ENCODE peak calls at places on chromosomes 5 and 9, in five cellular contexts. One of them, this sample, is unnamed.

GRCh38 chr5:127942246-127943060 is 141.1 kb upstream of the SLC12A2 start:
- DNase-seq in H1: no peak
- DNase-seq in H54: no peak
- DNase-seq in uterus: no peak
- DNase-seq in HCT116: no peak
- DNase-seq in this sample: no peak

GRCh38 chr5:121937762-121938161 is 24.0 kb upstream of the SRFBP1 start:
- DNase-seq in H1: no peak
- DNase-seq in H54: no peak
- DNase-seq in uterus: no peak
- DNase-seq in HCT116: no peak
- DNase-seq in this sample: no peak

GRCh38 chr9:136856078-136856474 is 3.9 kb downstream of the MAMDC4 start:
- DNase-seq in H1: peak; percentile 49
- DNase-seq in H54: no peak
- DNase-seq in uterus: peak; percentile 13
- DNase-seq in HCT116: no peak
- DNase-seq in this sample: no peak

GRCh38 chr9:113918697-113919390 is 42.7 kb downstream of the ZNF618 start:
- DNase-seq in H1: peak; percentile 32
- DNase-seq in H54: no peak
- DNase-seq in uterus: no peak
- DNase-seq in HCT116: no peak
- DNase-seq in this sample: no peak

GRCh38 chr9:126327016-126327749 is 554 bp downstream of the MVB12B start:
- DNase-seq in H1: peak; percentile 68
- DNase-seq in H54: peak; percentile 50
- DNase-seq in uterus: peak; percentile 18
- DNase-seq in HCT116: no peak
- DNase-seq in this sample: no peak

GRCh38 chr5:78974011-78974410 is 11.1 kb downstream of the ARSB start:
- DNase-seq in H1: no peak
- DNase-seq in H54: no peak
- DNase-seq in uterus: no peak
- DNase-seq in HCT116: no peak
- DNase-seq in this sample: no peak

GRCh38 chr9:134830126-134830525 is 50.5 kb upstream of the FCN2 start:
- DNase-seq in H1: no peak
- DNase-seq in H54: no peak
- DNase-seq in uterus: no peak
- DNase-seq in HCT116: no peak
- DNase-seq in this sample: no peak

GRCh38 chr5:25763781-25764180 is 1119.0 kb upstream of the CDH10 start:
- DNase-seq in H1: no peak
- DNase-seq in H54: no peak
- DNase-seq in uterus: no peak
- DNase-seq in HCT116: no peak
- DNase-seq in this sample: no peak

GRCh38 chr5:120096413-120096812 is 367.7 kb upstream of the PRR16 start:
- DNase-seq in H1: no peak
- DNase-seq in H54: no peak
- DNase-seq in uterus: no peak
- DNase-seq in HCT116: no peak
- DNase-seq in this sample: no peak

GRCh38 chr9:131674425-131675421 is 65.2 kb downstream of the RAPGEF1 start:
- DNase-seq in H1: no peak
- DNase-seq in H54: no peak
- DNase-seq in uterus: no peak
- DNase-seq in HCT116: no peak
- DNase-seq in this sample: no peak

GRCh38 chr5:138033275-138033808 is 463 bp upstream of the FAM13B start:
- DNase-seq in H1: no peak
- DNase-seq in H54: no peak
- DNase-seq in uterus: no peak
- DNase-seq in HCT116: no peak
- DNase-seq in this sample: no peak

GRCh38 chr9:6889868-6890267 is 132.1 kb downstream of the KDM4C start:
- DNase-seq in H1: no peak
- DNase-seq in H54: no peak
- DNase-seq in uterus: no peak
- DNase-seq in HCT116: no peak
- DNase-seq in this sample: no peak

GRCh38 chr5:9903806-9904205 is 273.7 kb upstream of the TAS2R1 start:
- DNase-seq in H1: no peak
- DNase-seq in H54: no peak
- DNase-seq in uterus: no peak
- DNase-seq in HCT116: no peak
- DNase-seq in this sample: no peak

GRCh38 chr5:123044926-123045617 is 8.5 kb upstream of the PPIC start:
- DNase-seq in H1: no peak
- DNase-seq in H54: no peak
- DNase-seq in uterus: no peak
- DNase-seq in HCT116: no peak
- DNase-seq in this sample: no peak

GRCh38 chr5:171810217-171810616 is 24.6 kb downstream of the SMIM23 start:
- DNase-seq in H1: no peak
- DNase-seq in H54: no peak
- DNase-seq in uterus: no peak
- DNase-seq in HCT116: no peak
- DNase-seq in this sample: peak; percentile 34

GRCh38 chr9:115106642-115107041 is 11.3 kb downstream of the TNC start:
- DNase-seq in H1: no peak
- DNase-seq in H54: no peak
- DNase-seq in uterus: no peak
- DNase-seq in HCT116: no peak
- DNase-seq in this sample: no peak

GRCh38 chr9:84297162-84297821 is 43.3 kb downstream of the SLC28A3 start:
- DNase-seq in H1: no peak
- DNase-seq in H54: no peak
- DNase-seq in uterus: no peak
- DNase-seq in HCT116: no peak
- DNase-seq in this sample: no peak

GRCh38 chr5:150624334-150625163 is 15.9 kb upstream of the SYNPO start:
- DNase-seq in H1: no peak
- DNase-seq in H54: peak; percentile 54
- DNase-seq in uterus: no peak
- DNase-seq in HCT116: no peak
- DNase-seq in this sample: no peak

GRCh38 chr5:178460598-178461425 is 129.4 kb downstream of the COL23A1 start:
- DNase-seq in H1: peak; percentile 96
- DNase-seq in H54: peak; percentile 73
- DNase-seq in uterus: peak; percentile 49
- DNase-seq in HCT116: peak; percentile 54
- DNase-seq in this sample: peak; percentile 97

GRCh38 chr9:87116492-87116891 is 169.2 kb upstream of the GAS1 start:
- DNase-seq in H1: no peak
- DNase-seq in H54: no peak
- DNase-seq in uterus: no peak
- DNase-seq in HCT116: no peak
- DNase-seq in this sample: no peak

GRCh38 chr9:2109066-2109650 is 94.0 kb downstream of the SMARCA2 start:
- DNase-seq in H1: no peak
- DNase-seq in H54: no peak
- DNase-seq in uterus: no peak
- DNase-seq in HCT116: no peak
- DNase-seq in this sample: no peak

GRCh38 chr9:114456929-114457328 is 48.3 kb downstream of the WHRN start:
- DNase-seq in H1: no peak
- DNase-seq in H54: no peak
- DNase-seq in uterus: no peak
- DNase-seq in HCT116: no peak
- DNase-seq in this sample: no peak

GRCh38 chr9:90555351-90556057 is 87.1 kb downstream of the DIRAS2 start:
- DNase-seq in H1: no peak
- DNase-seq in H54: no peak
- DNase-seq in uterus: no peak
- DNase-seq in HCT116: no peak
- DNase-seq in this sample: no peak

GRCh38 chr5:98997000-98997399 is 68.2 kb upstream of the CHD1 start:
- DNase-seq in H1: no peak
- DNase-seq in H54: peak; percentile 15
- DNase-seq in uterus: no peak
- DNase-seq in HCT116: no peak
- DNase-seq in this sample: no peak

GRCh38 chr5:176524987-176525386 is 12.2 kb downstream of the RNF44 start:
- DNase-seq in H1: no peak
- DNase-seq in H54: no peak
- DNase-seq in uterus: no peak
- DNase-seq in HCT116: no peak
- DNase-seq in this sample: no peak

GRCh38 chr9:110592075-110592830 is 12.7 kb upstream of the SVEP1 start:
- DNase-seq in H1: no peak
- DNase-seq in H54: no peak
- DNase-seq in uterus: no peak
- DNase-seq in HCT116: no peak
- DNase-seq in this sample: no peak

GRCh38 chr5:122639852-122640251 is 135.0 kb upstream of the SNX2 start:
- DNase-seq in H1: no peak
- DNase-seq in H54: no peak
- DNase-seq in uterus: no peak
- DNase-seq in HCT116: no peak
- DNase-seq in this sample: no peak

GRCh38 chr5:137753227-137753985 is 757 bp downstream of the HNRNPA0 start:
- DNase-seq in H1: no peak
- DNase-seq in H54: peak; percentile 9
- DNase-seq in uterus: peak; percentile 32
- DNase-seq in HCT116: no peak
- DNase-seq in this sample: peak; percentile 54

GRCh38 chr5:163976691-163977090 is 471.3 kb downstream of the MAT2B start:
- DNase-seq in H1: no peak
- DNase-seq in H54: no peak
- DNase-seq in uterus: no peak
- DNase-seq in HCT116: no peak
- DNase-seq in this sample: no peak

GRCh38 chr9:94650924-94651323 is 11.6 kb upstream of the FBP1 start:
- DNase-seq in H1: no peak
- DNase-seq in H54: no peak
- DNase-seq in uterus: no peak
- DNase-seq in HCT116: no peak
- DNase-seq in this sample: no peak

GRCh38 chr9:94648191-94648590 is 8.9 kb upstream of the FBP1 start:
- DNase-seq in H1: no peak
- DNase-seq in H54: peak; percentile 50
- DNase-seq in uterus: no peak
- DNase-seq in HCT116: no peak
- DNase-seq in this sample: no peak

GRCh38 chr9:94645901-94646300 is 6.6 kb upstream of the FBP1 start:
- DNase-seq in H1: no peak
- DNase-seq in H54: no peak
- DNase-seq in uterus: no peak
- DNase-seq in HCT116: no peak
- DNase-seq in this sample: no peak

GRCh38 chr9:94644543-94644942 is 5.2 kb upstream of the FBP1 start:
- DNase-seq in H1: no peak
- DNase-seq in H54: no peak
- DNase-seq in uterus: no peak
- DNase-seq in HCT116: no peak
- DNase-seq in this sample: no peak

GRCh38 chr9:94649100-94649855 is 10.0 kb upstream of the FBP1 start:
- DNase-seq in H1: no peak
- DNase-seq in H54: peak; percentile 85
- DNase-seq in uterus: no peak
- DNase-seq in HCT116: no peak
- DNase-seq in this sample: no peak
- TF ChIP-seq POLR2A in H1: no peak
- TF ChIP-seq POLR2A in H54: no peak
- TF ChIP-seq POLR2A in uterus: no peak
- TF ChIP-seq POLR2A in HCT116: no peak
- TF ChIP-seq POLR2A in this sample: no peak

DNA sequence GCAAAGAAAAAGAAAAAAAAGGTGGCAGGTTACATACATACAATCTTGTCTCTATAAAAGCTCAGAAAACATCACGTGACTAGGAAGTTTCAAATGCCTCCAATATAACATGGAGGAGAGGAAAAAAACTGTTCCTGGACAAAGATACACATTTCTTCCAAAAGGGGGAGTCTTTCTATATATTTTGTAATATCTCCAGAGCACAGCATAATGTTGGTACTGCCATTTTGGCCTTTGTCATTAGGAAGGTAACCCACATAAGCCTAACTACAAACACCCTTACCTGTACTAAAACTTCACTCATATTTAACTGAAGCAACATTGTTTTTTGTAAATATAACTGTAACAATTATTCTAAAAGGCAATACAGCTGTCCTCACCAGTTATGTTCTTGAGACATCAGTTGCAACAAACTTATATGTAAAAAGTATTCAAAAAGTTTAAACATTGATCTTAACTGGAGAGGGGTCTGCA is 1.2 kb upstream of the BTF3 start:
- DNase-seq in H1: no peak
- DNase-seq in H54: peak; percentile 30
- DNase-seq in uterus: no peak
- DNase-seq in HCT116: peak; percentile 79
- DNase-seq in this sample: no peak
- TF ChIP-seq POLR2A in H1: no peak
- TF ChIP-seq POLR2A in H54: no peak
- TF ChIP-seq POLR2A in uterus: no peak
- TF ChIP-seq POLR2A in HCT116: no peak
- TF ChIP-seq POLR2A in this sample: no peak

GRCh38 chr5:143021595-143021994 is 251.4 kb downstream of the ARHGAP26 start:
- DNase-seq in H1: no peak
- DNase-seq in H54: no peak
- DNase-seq in uterus: no peak
- DNase-seq in HCT116: no peak
- DNase-seq in this sample: no peak

GRCh38 chr5:143025376-143025775 is 255.2 kb downstream of the ARHGAP26 start:
- DNase-seq in H1: no peak
- DNase-seq in H54: no peak
- DNase-seq in uterus: no peak
- DNase-seq in HCT116: no peak
- DNase-seq in this sample: no peak

GRCh38 chr5:143024227-143024920 is 254.2 kb downstream of the ARHGAP26 start:
- DNase-seq in H1: no peak
- DNase-seq in H54: no peak
- DNase-seq in uterus: no peak
- DNase-seq in HCT116: no peak
- DNase-seq in this sample: no peak

GRCh38 chr5:143025971-143026370 is 255.8 kb downstream of the ARHGAP26 start:
- DNase-seq in H1: no peak
- DNase-seq in H54: no peak
- DNase-seq in uterus: no peak
- DNase-seq in HCT116: no peak
- DNase-seq in this sample: no peak

GRCh38 chr5:143023447-143024096 is 253.4 kb downstream of the ARHGAP26 start:
- DNase-seq in H1: no peak
- DNase-seq in H54: no peak
- DNase-seq in uterus: peak; percentile 47
- DNase-seq in HCT116: no peak
- DNase-seq in this sample: peak; percentile 19
- TF ChIP-seq POLR2A in H1: no peak
- TF ChIP-seq POLR2A in H54: no peak
- TF ChIP-seq POLR2A in uterus: no peak
- TF ChIP-seq POLR2A in HCT116: no peak
- TF ChIP-seq POLR2A in this sample: no peak

GRCh38 chr5:141878771-141879759 is 855 bp upstream of the PCDH1 start:
- DNase-seq in H1: peak; percentile 92
- DNase-seq in H54: peak; percentile 75
- DNase-seq in uterus: peak; percentile 84
- DNase-seq in HCT116: peak; percentile 86
- DNase-seq in this sample: peak; percentile 91
- TF ChIP-seq POLR2A in H1: no peak
- TF ChIP-seq POLR2A in H54: no peak
- TF ChIP-seq POLR2A in uterus: no peak
- TF ChIP-seq POLR2A in HCT116: no peak
- TF ChIP-seq POLR2A in this sample: no peak